ENCODE peak calls at places on chromosomes 7 and 10, in nine cellular contexts. S is left ventricle myocardium superior; X is ACHN; O is CD4-positive, alpha-beta T cell; G is Calu3; T is hepatocyte; U is HCEC 1CT; P is AG08396; Q is substantia nigra. C is an unnamed sample.
A peak's percentile ranks its signal among the peaks of the same experiment; 100 is the strongest.

GRCh38 chr10:49170632-49171325 is 17.4 kb downstream of the TMEM273 start:
- DNase-seq in S (no peak), X (no peak), O (no peak), G (no peak), T (no peak), U (no peak), P (no peak), Q (no peak), C (no peak)

GRCh38 chr10:36118289-36118688 is 476.2 kb upstream of the FZD8 start:
- DNase-seq in S (no peak), X (no peak), O (no peak), G (no peak), T (no peak), U (no peak), P (no peak), Q (no peak), C (no peak)

GRCh38 chr7:108104324-108104723 is 25.8 kb downstream of the LAMB4 start:
- DNase-seq in S (peak; percentile 47), X (no peak), O (no peak), G (no peak), T (no peak), U (no peak), P (no peak), Q (no peak), C (no peak)

GRCh38 chr10:112525215-112525614 is 78.2 kb downstream of the VTI1A start:
- DNase-seq in S (no peak), X (no peak), O (no peak), G (no peak), T (no peak), U (peak; percentile 3), P (no peak), Q (no peak), C (no peak)

GRCh38 chr7:21616796-21617436 is 74.1 kb downstream of the DNAH11 start:
- DNase-seq in S (no peak), X (peak; percentile 37), O (no peak), G (peak; percentile 37), T (peak; percentile 60), U (peak; percentile 71), P (no peak), Q (no peak), C (peak; percentile 71)

GRCh38 chr7:53596230-53596629 is 560.8 kb downstream of the POM121L12 start:
- DNase-seq in S (no peak), X (peak; percentile 87), O (no peak), G (no peak), T (peak; percentile 37), U (no peak), P (no peak), Q (no peak), C (no peak)

GRCh38 chr7:139739863-139740597 is 37.8 kb downstream of the HIPK2 start:
- DNase-seq in S (peak; percentile 78), X (no peak), O (no peak), G (no peak), T (no peak), U (no peak), P (no peak), Q (peak; percentile 61), C (no peak)

GRCh38 chr7:1313591-1313990 is 80.9 kb downstream of the UNCX start:
- DNase-seq in S (no peak), X (no peak), O (no peak), G (no peak), T (no peak), U (no peak), P (no peak), Q (no peak), C (no peak)

GRCh38 chr7:1928555-1929348 is 258.7 kb downstream of the ELFN1 start:
- DNase-seq in S (peak; percentile 21), X (no peak), O (no peak), G (peak; percentile 61), T (no peak), U (no peak), P (no peak), Q (no peak), C (no peak)

GRCh38 chr7:7898155-7898554 is 70.4 kb upstream of the GLCCI1 start:
- DNase-seq in S (no peak), X (no peak), O (no peak), G (no peak), T (no peak), U (no peak), P (no peak), Q (no peak), C (no peak)

GRCh38 chr10:63657812-63658211 is 136.6 kb downstream of the REEP3 start:
- DNase-seq in S (no peak), X (no peak), O (no peak), G (no peak), T (no peak), U (no peak), P (no peak), Q (no peak), C (no peak)

GRCh38 chr10:61626209-61626608 is 36.5 kb upstream of the CABCOCO1 start:
- DNase-seq in S (no peak), X (no peak), O (no peak), G (no peak), T (no peak), U (no peak), P (no peak), Q (no peak), C (no peak)

GRCh38 chr7:43636093-43636492 is 53.2 kb downstream of the STK17A start:
- DNase-seq in S (no peak), X (peak; percentile 38), O (no peak), G (no peak), T (no peak), U (peak; percentile 15), P (no peak), Q (no peak), C (peak; percentile 41)

GRCh38 chr10:75395171-75395954 is 6.2 kb downstream of the ZNF503 start:
- DNase-seq in S (peak; percentile 81), X (no peak), O (no peak), G (no peak), T (peak; percentile 89), U (peak; percentile 42), P (peak; percentile 91), Q (no peak), C (peak; percentile 33)

GRCh38 chr7:130897515-130898419 is 163.8 kb upstream of the KLF14 start:
- DNase-seq in S (peak; percentile 38), X (peak; percentile 97), O (no peak), G (no peak), T (no peak), U (no peak), P (no peak), Q (no peak), C (peak; percentile 55)

GRCh38 chr10:54800677-54801480 is at the start of gene PCDH15:
- DNase-seq in S (peak; percentile 27), X (peak; percentile 65), O (no peak), G (peak; percentile 51), T (peak; percentile 57), U (no peak), P (no peak), Q (no peak), C (no peak)

GRCh38 chr10:1706711-1707110 is 30.6 kb downstream of the ADARB2 start:
- DNase-seq in S (no peak), X (no peak), O (no peak), G (no peak), T (no peak), U (no peak), P (no peak), Q (no peak), C (no peak)

GRCh38 chr7:37259381-37259821 is 189.3 kb downstream of the ELMO1 start:
- DNase-seq in S (no peak), X (no peak), O (no peak), G (no peak), T (no peak), U (no peak), P (no peak), Q (no peak), C (no peak)

GRCh38 chr10:113644185-113645120 is 19.4 kb downstream of the NRAP start:
- DNase-seq in S (no peak), X (peak; percentile 13), O (no peak), G (no peak), T (peak; percentile 16), U (peak; percentile 68), P (peak; percentile 60), Q (no peak), C (peak; percentile 78)

GRCh38 chr10:89369142-89370105 is 8.4 kb upstream of the IFIT1B start:
- DNase-seq in S (no peak), X (peak; percentile 50), O (no peak), G (peak; percentile 7), T (peak; percentile 50), U (peak; percentile 64), P (peak; percentile 36), Q (no peak), C (no peak)

GRCh38 chr10:46552526-46553237 is 3.8 kb downstream of the GPRIN2 start:
- DNase-seq in S (peak; percentile 24), X (no peak), O (no peak), G (no peak), T (no peak), U (no peak), P (no peak), Q (no peak), C (no peak)

GRCh38 chr7:34061175-34061574 is 155.8 kb downstream of the BMPER start:
- DNase-seq in S (no peak), X (no peak), O (no peak), G (no peak), T (no peak), U (peak; percentile 89), P (no peak), Q (no peak), C (peak; percentile 49)

GRCh38 chr10:95290801-95291633 is at the start of gene PDLIM1:
- DNase-seq in S (peak; percentile 91), X (peak; percentile 76), O (peak; percentile 35), G (peak; percentile 79), T (peak; percentile 93), U (peak; percentile 76), P (peak; percentile 95), Q (no peak), C (peak; percentile 73)

GRCh38 chr10:30378607-30379006 is 29.5 kb upstream of the MTPAP start:
- DNase-seq in S (no peak), X (no peak), O (no peak), G (no peak), T (no peak), U (no peak), P (no peak), Q (no peak), C (no peak)

GRCh38 chr10:119989966-119990365 is 97.4 kb downstream of the SEC23IP start:
- DNase-seq in S (no peak), X (no peak), O (no peak), G (no peak), T (no peak), U (no peak), P (no peak), Q (no peak), C (no peak)

GRCh38 chr7:55504093-55504859 is 68.0 kb downstream of the VOPP1 start:
- DNase-seq in S (no peak), X (no peak), O (no peak), G (peak; percentile 29), T (no peak), U (no peak), P (peak; percentile 39), Q (no peak), C (peak; percentile 47)

GRCh38 chr7:134836447-134836846 is 57.0 kb downstream of the CALD1 start:
- DNase-seq in S (no peak), X (no peak), O (no peak), G (no peak), T (no peak), U (no peak), P (no peak), Q (no peak), C (peak; percentile 81)